ENCODE peak calls at places on chromosomes 6 and 20, in eight cellular contexts. T, H, P, D, C, Y, K and L are unnamed samples.

GRCh38 chr6:77470983-77471382 is 7.7 kb upstream of the HTR1B start:
- DNase-seq in T (peak; percentile 73), H (no peak), P (no peak), D (no peak), C (no peak), Y (no peak), K (no peak), L (no peak)

GRCh38 chr6:135637701-135638100 is 140.2 kb upstream of the AHI1 start:
- DNase-seq in T (no peak), H (no peak), P (peak; percentile 35), D (no peak), C (no peak), Y (no peak), K (no peak), L (no peak)

GRCh38 chr20:52219441-52219840 is 27.9 kb upstream of the ZFP64 start:
- DNase-seq in T (no peak), H (no peak), P (peak; percentile 2), D (no peak), C (no peak), Y (no peak), K (no peak), L (no peak)

GRCh38 chr6:14026831-14027539 is 90.6 kb upstream of the CD83 start:
- DNase-seq in T (no peak), H (no peak), P (peak; percentile 18), D (no peak), C (no peak), Y (no peak), K (no peak), L (no peak)

GRCh38 chr6:156773935-156774871 is 3.0 kb upstream of the ARID1B start:
- DNase-seq in T (no peak), H (no peak), P (no peak), D (no peak), C (no peak), Y (no peak), K (no peak), L (no peak)

GRCh38 chr20:34058831-34059230 is 53.2 kb downstream of the EIF2S2 start:
- DNase-seq in T (no peak), H (no peak), P (peak; percentile 23), D (no peak), C (no peak), Y (no peak), K (no peak), L (peak; percentile 27)

GRCh38 chr20:47686545-47686944 is 98.7 kb downstream of the SULF2 start:
- DNase-seq in T (peak; percentile 98), H (no peak), P (peak; percentile 80), D (no peak), C (no peak), Y (peak; percentile 62), K (no peak), L (no peak)

GRCh38 chr20:53786071-53786444 is 192.4 kb upstream of the ZNF217 start:
- DNase-seq in T (no peak), H (no peak), P (no peak), D (no peak), C (no peak), Y (no peak), K (peak; percentile 18), L (no peak)

GRCh38 chr20:49656304-49656703 is 57.4 kb downstream of the B4GALT5 start:
- DNase-seq in T (no peak), H (no peak), P (peak; percentile 65), D (no peak), C (peak; percentile 82), Y (no peak), K (no peak), L (no peak)

GRCh38 chr20:50540620-50541605 is 30.7 kb downstream of the PTPN1 start:
- DNase-seq in T (peak; percentile 93), H (no peak), P (peak; percentile 93), D (peak; percentile 91), C (peak; percentile 42), Y (no peak), K (no peak), L (no peak)

GRCh38 chr6:119347466-119348307 is 1.9 kb downstream of the MAN1A1 start:
- DNase-seq in T (no peak), H (peak; percentile 41), P (peak; percentile 23), D (no peak), C (peak; percentile 87), Y (peak; percentile 32), K (peak; percentile 83), L (peak; percentile 31)

GRCh38 chr6:33785766-33786165 is 3.2 kb downstream of the LEMD2 start:
- DNase-seq in T (no peak), H (no peak), P (peak; percentile 50), D (no peak), C (no peak), Y (no peak), K (no peak), L (no peak)

GRCh38 chr6:132919476-132919875 is 105.1 kb downstream of the RPS12 start:
- DNase-seq in T (peak; percentile 78), H (peak; percentile 81), P (peak; percentile 98), D (no peak), C (peak; percentile 80), Y (peak; percentile 61), K (peak; percentile 62), L (no peak)

GRCh38 chr6:9620263-9620662 is 794.6 kb downstream of the TFAP2A start:
- DNase-seq in T (no peak), H (no peak), P (peak; percentile 38), D (no peak), C (no peak), Y (no peak), K (no peak), L (peak; percentile 41)

GRCh38 chr6:52552278-52552643 is 24.6 kb downstream of the TRAM2 start:
- DNase-seq in T (no peak), H (no peak), P (no peak), D (no peak), C (no peak), Y (no peak), K (peak; percentile 59), L (peak; percentile 59)

GRCh38 chr6:157822221-157823000 is 635 bp upstream of the SNX9 start:
- DNase-seq in T (no peak), H (no peak), P (no peak), D (no peak), C (no peak), Y (peak; percentile 27), K (peak; percentile 67), L (no peak)

GRCh38 chr6:169363590-169363989 is 109.9 kb upstream of the THBS2 start:
- DNase-seq in T (no peak), H (no peak), P (peak; percentile 49), D (no peak), C (no peak), Y (no peak), K (no peak), L (no peak)

GRCh38 chr6:109807881-109808280 is 116.8 kb downstream of the FIG4 start:
- DNase-seq in T (no peak), H (no peak), P (no peak), D (no peak), C (no peak), Y (no peak), K (no peak), L (no peak)

GRCh38 chr6:136646377-136646776 is 96.2 kb upstream of the MAP7 start:
- DNase-seq in T (no peak), H (no peak), P (peak; percentile 31), D (no peak), C (no peak), Y (no peak), K (no peak), L (no peak)

GRCh38 chr20:38091447-38092216 is 58.1 kb downstream of the RPRD1B start:
- DNase-seq in T (peak; percentile 22), H (no peak), P (peak; percentile 27), D (no peak), C (no peak), Y (peak; percentile 59), K (peak; percentile 72), L (peak; percentile 52)

GRCh38 chr20:51444922-51445438 is 97.5 kb downstream of the NFATC2 start:
- DNase-seq in T (no peak), H (no peak), P (no peak), D (no peak), C (no peak), Y (no peak), K (no peak), L (no peak)

GRCh38 chr6:109139109-109139508 is 43.8 kb downstream of the CEP57L1 start:
- DNase-seq in T (peak; percentile 51), H (no peak), P (peak; percentile 50), D (no peak), C (no peak), Y (no peak), K (no peak), L (no peak)

DNA sequence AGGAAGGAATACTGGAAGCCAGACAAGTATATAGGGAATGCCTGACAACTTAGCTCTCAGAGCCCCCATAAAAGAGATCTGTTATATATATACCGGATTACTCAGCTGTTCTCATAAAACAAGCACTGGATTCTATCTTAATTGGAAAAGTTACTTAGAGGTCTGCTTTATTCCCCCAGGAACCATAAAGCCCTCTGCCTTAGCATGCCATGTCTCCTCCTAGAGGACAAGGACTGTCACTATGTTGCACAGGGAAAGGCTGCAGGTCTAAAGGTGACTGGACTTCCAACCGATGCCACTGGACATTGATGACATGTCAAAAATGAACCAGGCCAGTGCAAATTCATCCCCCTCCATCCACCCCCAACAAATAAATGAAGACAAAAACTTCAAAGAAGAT is 6.4 kb downstream of the EXOC2 start:
- DNase-seq in T (no peak), H (no peak), P (no peak), D (no peak), C (no peak), Y (no peak), K (no peak), L (no peak)
- TF ChIP-seq CTCF in T (peak; percentile 65), H (no peak), P (peak; percentile 35), D (peak; percentile 29), C (no peak), Y (no peak), K (peak; percentile 6), L (peak; percentile 19)

DNA sequence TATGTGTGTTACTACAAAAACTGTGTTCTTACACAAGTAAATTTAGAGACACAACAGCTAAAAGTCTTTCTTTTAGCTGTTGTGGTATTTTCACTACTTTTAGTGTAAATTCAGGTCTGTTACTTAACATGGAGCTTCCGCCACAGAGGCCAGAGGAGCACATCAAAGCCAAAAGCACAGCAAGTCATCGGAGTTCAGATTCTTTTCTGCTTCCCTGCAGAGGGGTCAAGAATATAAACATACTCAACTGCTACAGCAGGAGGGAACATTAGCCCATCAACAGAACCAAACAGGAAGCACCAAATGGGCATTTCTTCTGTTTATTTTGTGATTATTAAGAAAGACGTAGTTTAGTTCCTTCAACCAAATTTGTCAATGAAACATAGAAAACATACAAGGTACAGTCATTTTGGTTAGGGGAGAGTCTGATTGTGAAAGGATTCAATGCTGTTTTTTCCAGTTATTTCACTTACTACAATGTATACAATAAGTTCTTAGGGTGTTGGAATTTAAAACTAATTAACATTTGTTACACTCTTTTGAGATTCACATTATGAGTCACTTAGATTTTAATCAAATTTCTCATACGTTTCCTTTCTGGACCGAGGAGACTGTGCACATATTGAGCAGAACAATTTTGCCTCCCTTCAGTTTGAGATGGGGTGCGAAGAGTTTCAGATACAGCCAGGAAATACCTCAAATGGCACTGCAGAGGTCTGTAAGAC is 42.8 kb upstream of the DSE start:
- DNase-seq in T (peak; percentile 21), H (no peak), P (peak; percentile 10), D (no peak), C (no peak), Y (no peak), K (no peak), L (no peak)
- H3K4me3 ChIP-seq in T (no peak overlapping the region), H (no peak overlapping the region), P (no peak overlapping the region), D (no peak overlapping the region), C (no peak overlapping the region), Y (no peak overlapping the region), K (no peak overlapping the region), L (no peak overlapping the region)

GRCh38 chr6:27871919-27872633 is 40.1 kb downstream of the OR2B2 start:
- DNase-seq in T (peak; percentile 96), H (peak; percentile 81), P (peak; percentile 97), D (no peak), C (peak; percentile 79), Y (peak; percentile 52), K (peak; percentile 94), L (peak; percentile 96)
- H3K27me3 ChIP-seq in T (no peaks in the 10 kb centered on the region), H (peaks cover 81% of the 10 kb centered on the region), P (no peaks in the 10 kb centered on the region), D (no peaks in the 10 kb centered on the region), C (no peaks in the 10 kb centered on the region), Y (peaks cover 61% of the 10 kb centered on the region), K (no peaks in the 10 kb centered on the region), L (no peaks in the 10 kb centered on the region)

GRCh38 chr20:59992531-59992930 is 34.3 kb downstream of the CDH26 start:
- DNase-seq in T (no peak), H (no peak), P (peak; percentile 18), D (no peak), C (no peak), Y (no peak), K (no peak), L (no peak)
- TF ChIP-seq CTCF in T (no peak), H (no peak), P (peak; percentile 36), D (peak; percentile 18), C (no peak), Y (no peak), K (no peak), L (peak; percentile 9)